ENCODE peak calls at places on chromosomes 1 and 21, in six cellular contexts. O is pancreas, F is upper lobe of left lung, M is esophagus squamous epithelium, N is suprapubic skin, X is tibial nerve. R is an unnamed sample.

GRCh38 chr1:240691521-240692338 is 79.8 kb upstream of the GREM2 start:
- DNase-seq in M (no peak), X (no peak), O (no peak), N (peak; percentile 75), F (no peak), R (no peak)

GRCh38 chr1:55827350-55827749 is 612.2 kb upstream of the USP24 start:
- DNase-seq in M (no peak), X (no peak), F (no peak), N (no peak), O (no peak), R (no peak)

GRCh38 chr1:156994277-156994676 is 51.3 kb downstream of the ARHGEF11 start:
- DNase-seq in X (no peak), F (no peak), N (no peak), O (no peak), M (no peak), R (no peak)

GRCh38 chr21:45482899-45483821 is 59.1 kb downstream of the SLC19A1 start:
- DNase-seq in X (no peak), M (no peak), F (peak; percentile 73), N (no peak), O (no peak), R (no peak)

GRCh38 chr1:182635871-182636270 is 31.7 kb upstream of the RGS16 start:
- DNase-seq in X (no peak), M (no peak), N (no peak), O (no peak), F (no peak), R (no peak)

GRCh38 chr1:164774819-164775654 is 216.1 kb downstream of the PBX1 start:
- DNase-seq in O (peak; percentile 77), M (no peak), N (no peak), X (no peak), F (no peak), R (no peak)

GRCh38 chr1:116567790-116568667 is 2.8 kb downstream of the CD58 start:
- DNase-seq in O (no peak), N (no peak), X (no peak), F (no peak), M (no peak), R (no peak)

GRCh38 chr1:38287036-38287435 is 240.4 kb upstream of the POU3F1 start:
- DNase-seq in O (no peak), M (no peak), N (no peak), F (no peak), X (no peak), R (no peak)

GRCh38 chr21:45255381-45256020 is 32.2 kb downstream of the POFUT2 start:
- DNase-seq in F (peak; percentile 71), N (no peak), O (peak; percentile 28), M (no peak), X (no peak), R (no peak)

GRCh38 chr1:112904071-112904830 is 51.7 kb downstream of the SLC16A1 start:
- DNase-seq in X (no peak), M (no peak), N (no peak), O (no peak), F (no peak), R (no peak)

GRCh38 chr1:100322436-100323211 is 29.7 kb upstream of the CDC14A start:
- DNase-seq in F (no peak), O (no peak), N (no peak), X (no peak), M (no peak), R (no peak)

GRCh38 chr1:16153999-16154673 is 1.7 kb downstream of the EPHA2 start:
- DNase-seq in X (no peak), O (no peak), M (no peak), F (no peak), N (no peak), R (no peak)

GRCh38 chr1:104636581-104636980 is 886.9 kb downstream of the AMY1C start:
- DNase-seq in M (no peak), O (no peak), F (no peak), N (no peak), X (no peak), R (no peak)

GRCh38 chr1:176512966-176513365 is 50.0 kb downstream of the PAPPA2 start:
- DNase-seq in O (no peak), N (no peak), M (no peak), X (no peak), F (no peak), R (no peak)

GRCh38 chr1:1066403-1067283 is 7.5 kb downstream of the RNF223 start:
- DNase-seq in X (no peak), N (no peak), O (no peak), M (no peak), F (peak; percentile 79), R (no peak)

GRCh38 chr1:89566761-89567174 is 42.1 kb downstream of the LRRC8B start:
- DNase-seq in N (no peak), O (peak; percentile 24), F (peak; percentile 68), M (no peak), X (peak; percentile 15), R (peak; percentile 65)

GRCh38 chr1:74732960-74733615 is at the start of the genes CRYZ and TYW3:
- DNase-seq in O (peak; percentile 90), M (peak; percentile 45), N (peak; percentile 93), X (peak; percentile 77), F (peak; percentile 88), R (peak; percentile 56)

GRCh38 chr1:212132040-212132439 is 96.5 kb downstream of the DTL start:
- DNase-seq in N (no peak), X (no peak), M (no peak), F (no peak), O (no peak), R (no peak)

GRCh38 chr1:182680901-182681300 is 3.5 kb downstream of the RGS8 start:
- DNase-seq in O (no peak), X (no peak), F (no peak), M (no peak), N (no peak), R (no peak)

GRCh38 chr1:12553963-12554362 is 64.0 kb downstream of the DHRS3 start:
- DNase-seq in F (no peak), O (no peak), N (peak; percentile 35), M (no peak), X (no peak), R (no peak)

GRCh38 chr21:33308586-33309490 is 15.9 kb upstream of the IFNAR1 start:
- DNase-seq in M (no peak), F (no peak), X (no peak), N (no peak), O (no peak), R (peak; percentile 37)

GRCh38 chr1:246781212-246781611 is 57.0 kb downstream of the SCCPDH start:
- DNase-seq in F (no peak), X (no peak), N (no peak), O (no peak), M (no peak), R (no peak)

GRCh38 chr21:45412491-45412890 is 7.5 kb downstream of the COL18A1 start:
- DNase-seq in N (no peak), X (no peak), O (no peak), F (peak; percentile 34), M (no peak), R (no peak)

GRCh38 chr1:44505210-44505993 is 100.3 kb downstream of the RNF220 start:
- DNase-seq in X (no peak), O (no peak), M (no peak), F (no peak), N (no peak), R (no peak)

GRCh38 chr1:169508432-169509338 is 22.9 kb upstream of the SLC19A2 start:
- DNase-seq in O (no peak), F (no peak), N (no peak), M (no peak), X (no peak), R (no peak)

GRCh38 chr1:3074800-3075199 is 5.8 kb downstream of the PRDM16 start:
- DNase-seq in X (no peak), M (no peak), F (peak; percentile 76), N (no peak), O (peak; percentile 50), R (no peak)

GRCh38 chr1:3072948-3073519 is 4.0 kb downstream of the PRDM16 start:
- DNase-seq in X (no peak), O (peak; percentile 43), F (no peak), M (no peak), N (no peak), R (no peak)

GRCh38 chr1:3072178-3072947 is 3.4 kb downstream of the PRDM16 start:
- DNase-seq in O (peak; percentile 66), X (no peak), N (no peak), M (no peak), F (peak; percentile 85), R (no peak)

GRCh38 chr1:3074297-3074741 is 5.3 kb downstream of the PRDM16 start:
- DNase-seq in M (no peak), F (no peak), O (peak; percentile 74), N (no peak), X (no peak), R (peak; percentile 80)

DNA sequence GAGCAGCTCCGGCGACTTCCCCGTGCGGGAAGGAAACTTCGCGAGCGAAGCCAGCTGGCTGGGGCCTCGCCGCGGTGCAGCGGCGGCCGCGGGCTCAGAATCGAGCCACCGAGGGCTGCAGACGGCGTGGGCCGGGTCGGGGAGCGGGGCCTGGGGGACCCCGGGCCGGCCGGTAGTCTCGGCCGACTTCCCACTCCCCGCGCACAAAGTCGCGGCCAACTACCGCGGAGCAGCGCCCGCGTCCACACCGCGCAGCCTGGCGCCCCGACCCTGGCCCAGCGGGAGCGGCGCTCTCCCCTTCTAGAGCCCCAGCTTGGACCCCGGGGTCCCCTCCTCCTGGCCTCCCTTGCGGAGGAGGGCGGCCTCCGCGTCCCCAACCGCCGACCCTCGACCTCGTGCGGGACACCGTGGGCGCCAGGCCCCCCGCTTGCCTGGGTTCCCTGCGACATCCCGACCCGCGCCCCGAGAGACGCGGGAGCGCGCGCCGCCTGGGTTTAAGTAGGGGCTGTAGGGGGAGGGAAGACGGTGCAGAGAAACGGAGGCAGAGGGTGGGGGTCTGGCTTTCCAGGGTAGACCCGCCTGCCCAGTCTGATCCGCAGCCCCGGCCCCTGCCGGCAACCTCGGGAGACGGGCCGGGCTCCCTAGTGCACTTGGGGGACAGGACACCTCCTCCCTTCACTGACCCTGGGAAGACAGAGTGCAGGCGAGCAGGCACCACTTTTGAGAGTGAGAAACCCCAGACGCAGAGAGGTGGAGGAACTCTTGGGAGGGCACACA is 4.7 kb downstream of the PRDM16 start:
- DNase-seq in N (no peak), M (no peak), O (no peak), F (peak; percentile 84), X (no peak), R (no peak)
- H3K4me1 ChIP-seq in N (peaks cover 23% of the 10 kb centered on the region), M (peaks cover 6% of the 10 kb centered on the region), O (peaks cover 11% of the 10 kb centered on the region), F (peaks cover 11% of the 10 kb centered on the region), X (no peaks in the 10 kb centered on the region), R (peaks cover 59% of the 10 kb centered on the region)

GRCh38 chr1:32246888-32247273 is at the start of gene FAM167B:
- DNase-seq in F (no peak), X (no peak), N (peak; percentile 72), M (no peak), O (no peak), R (no peak)
- H3K4me1 ChIP-seq in F (peaks cover 63% of the 10 kb centered on the region), X (no peaks in the 10 kb centered on the region), N (peaks cover 41% of the 10 kb centered on the region), M (peaks cover 39% of the 10 kb centered on the region), O (no peaks in the 10 kb centered on the region), R (peaks cover 3% of the 10 kb centered on the region)

DNA sequence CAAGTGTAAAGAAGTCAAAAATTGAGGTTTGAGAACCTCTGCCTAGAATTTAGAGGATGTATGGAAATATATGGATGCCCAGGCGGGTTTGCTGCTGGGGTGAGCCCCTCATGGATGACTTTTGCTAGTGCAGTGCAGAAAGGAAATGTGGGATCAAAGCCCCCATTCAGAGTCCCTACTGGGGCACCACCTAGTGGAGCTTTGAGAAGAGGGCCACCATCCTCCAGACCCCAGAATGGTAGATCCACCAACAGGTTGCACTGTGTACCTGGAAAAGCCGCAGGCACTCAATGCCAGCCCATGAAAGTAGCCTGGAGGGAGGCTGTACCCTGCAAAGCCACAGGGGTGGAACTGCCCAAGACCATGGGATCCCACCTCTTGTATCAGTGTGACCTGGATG is 330.7 kb upstream of the DPYD start:
- DNase-seq in N (no peak), X (no peak), F (no peak), O (no peak), M (no peak), R (no peak)
- H3K4me1 ChIP-seq in N (no peaks in the 10 kb centered on the region), X (no peaks in the 10 kb centered on the region), F (no peaks in the 10 kb centered on the region), O (no peaks in the 10 kb centered on the region), M (no peaks in the 10 kb centered on the region), R (no peaks in the 10 kb centered on the region)

GRCh38 chr1:26536521-26536920 is 7.0 kb downstream of the RPS6KA1 start:
- DNase-seq in M (no peak), F (no peak), O (no peak), N (no peak), X (no peak), R (no peak)
- H3K4me1 ChIP-seq in M (peaks cover 13% of the 10 kb centered on the region), F (peaks cover 47% of the 10 kb centered on the region), O (peaks cover 4% of the 10 kb centered on the region), N (peaks cover 37% of the 10 kb centered on the region), X (no peaks in the 10 kb centered on the region), R (no peaks in the 10 kb centered on the region)